ENCODE peak calls at places on chromosomes 16 and 17, in eight cellular contexts. W, R, C, A, J, Q, X and D are unnamed samples.

GRCh38 chr17:422196-422930 is 69.8 kb upstream of the RPH3AL start:
- DNase-seq in W (no peak), R (no peak), C (no peak), A (no peak), J (no peak), Q (no peak), X (no peak), D (no peak)

GRCh38 chr16:27526169-27526568 is 23.5 kb downstream of the GTF3C1 start:
- DNase-seq in W (no peak), R (no peak), C (no peak), A (no peak), J (peak), Q (no peak), X (no peak), D (no peak)

GRCh38 chr16:80899804-80900592 is 95.6 kb upstream of the CDYL2 start:
- DNase-seq in W (peak), R (peak), C (peak), A (peak), J (peak), Q (peak), X (peak), D (peak)

GRCh38 chr16:10947211-10947787 is 2.9 kb downstream of the CLEC16A start:
- DNase-seq in W (no peak), R (no peak), C (no peak), A (no peak), J (no peak), Q (no peak), X (no peak), D (no peak)

GRCh38 chr17:19561697-19562318 is 28.2 kb downstream of the SLC47A1 start:
- DNase-seq in W (no peak), R (no peak), C (no peak), A (no peak), J (no peak), Q (no peak), X (no peak), D (no peak)

GRCh38 chr17:45784583-45785372 is 658 bp downstream of the CRHR1 start:
- DNase-seq in W (peak), R (no peak), C (peak), A (no peak), J (peak), Q (peak), X (peak), D (no peak)

GRCh38 chr16:85819245-85819644 is 19.8 kb downstream of the COX4I1 start:
- DNase-seq in W (peak), R (peak), C (peak), A (peak), J (peak), Q (peak), X (peak), D (peak)

GRCh38 chr16:1554826-1555445 is 21.5 kb downstream of the TMEM204 start:
- DNase-seq in W (no peak), R (no peak), C (no peak), A (no peak), J (no peak), Q (no peak), X (no peak), D (no peak)

GRCh38 chr16:67431077-67431804 is at the start of gene HSD11B2:
- DNase-seq in W (peak), R (peak), C (peak), A (peak), J (peak), Q (peak), X (no peak), D (no peak)

GRCh38 chr16:68737046-68737729 is at the start of gene CDH1:
- DNase-seq in W (no peak), R (peak), C (no peak), A (no peak), J (no peak), Q (peak), X (peak), D (peak)

GRCh38 chr17:43118679-43119615 is 6.2 kb downstream of the BRCA1 start:
- DNase-seq in W (no peak), R (no peak), C (peak), A (peak), J (peak), Q (no peak), X (no peak), D (no peak)

GRCh38 chr17:27504188-27504995 is 48.1 kb downstream of the KSR1 start:
- DNase-seq in W (no peak), R (no peak), C (no peak), A (no peak), J (peak), Q (no peak), X (no peak), D (no peak)

GRCh38 chr16:17463335-17463734 is 7.4 kb downstream of the XYLT1 start:
- DNase-seq in W (no peak), R (no peak), C (no peak), A (no peak), J (no peak), Q (no peak), X (no peak), D (no peak)

GRCh38 chr17:1239210-1239609 is 31.0 kb upstream of the BHLHA9 start:
- DNase-seq in W (no peak), R (no peak), C (peak), A (peak), J (peak), Q (no peak), X (no peak), D (no peak)

GRCh38 chr17:63437287-63438091 is 8.6 kb downstream of the CYB561 start:
- DNase-seq in W (no peak), R (no peak), C (peak), A (no peak), J (peak), Q (no peak), X (no peak), D (no peak)

GRCh38 chr17:63435681-63436522 is 10.2 kb downstream of the CYB561 start:
- DNase-seq in W (no peak), R (no peak), C (no peak), A (no peak), J (no peak), Q (peak), X (peak), D (peak)

GRCh38 chr17:63434951-63435571 is 11.0 kb downstream of the CYB561 start:
- DNase-seq in W (peak), R (peak), C (no peak), A (peak), J (peak), Q (peak), X (peak), D (no peak)

GRCh38 chr17:63438092-63439051 is 7.7 kb downstream of the CYB561 start:
- DNase-seq in W (no peak), R (no peak), C (no peak), A (no peak), J (no peak), Q (no peak), X (no peak), D (no peak)

DNA sequence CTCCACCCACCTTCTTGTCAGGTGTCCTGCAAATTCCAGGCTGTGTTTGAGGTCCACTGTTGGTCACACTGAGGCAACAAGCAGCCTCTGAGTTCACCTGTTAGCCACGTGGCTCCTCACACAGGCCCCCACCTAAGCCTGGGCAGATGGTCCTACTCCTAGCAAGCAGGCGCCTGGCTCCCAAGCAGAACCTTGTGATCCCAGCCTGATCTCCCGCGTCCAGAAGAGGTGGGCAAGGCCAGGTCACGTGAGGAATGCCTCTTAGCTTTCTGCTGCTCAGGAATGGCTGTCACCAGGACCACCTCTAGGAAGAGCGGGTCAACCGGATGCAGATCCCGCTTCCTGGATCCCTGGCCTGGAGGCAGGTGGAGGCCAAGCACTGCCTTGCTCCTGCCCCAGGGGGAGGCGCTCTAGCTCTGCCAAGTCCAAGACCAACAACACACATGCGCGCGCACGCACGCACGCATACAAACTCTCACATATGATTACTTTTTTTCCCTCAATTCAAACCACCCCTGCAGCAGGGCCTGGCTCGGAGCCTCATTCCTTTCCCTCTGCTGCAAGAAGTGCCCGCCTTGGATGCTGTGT is 9.5 kb downstream of the CYB561 start:
- DNase-seq in W (no peak), R (no peak), C (no peak), A (no peak), J (peak), Q (no peak), X (no peak), D (no peak)
- TF ChIP-seq CTCF in W (no peak), R (no peak), C (no peak), A (no peak), J (peak), Q (peak), X (no peak), D (peak)

DNA sequence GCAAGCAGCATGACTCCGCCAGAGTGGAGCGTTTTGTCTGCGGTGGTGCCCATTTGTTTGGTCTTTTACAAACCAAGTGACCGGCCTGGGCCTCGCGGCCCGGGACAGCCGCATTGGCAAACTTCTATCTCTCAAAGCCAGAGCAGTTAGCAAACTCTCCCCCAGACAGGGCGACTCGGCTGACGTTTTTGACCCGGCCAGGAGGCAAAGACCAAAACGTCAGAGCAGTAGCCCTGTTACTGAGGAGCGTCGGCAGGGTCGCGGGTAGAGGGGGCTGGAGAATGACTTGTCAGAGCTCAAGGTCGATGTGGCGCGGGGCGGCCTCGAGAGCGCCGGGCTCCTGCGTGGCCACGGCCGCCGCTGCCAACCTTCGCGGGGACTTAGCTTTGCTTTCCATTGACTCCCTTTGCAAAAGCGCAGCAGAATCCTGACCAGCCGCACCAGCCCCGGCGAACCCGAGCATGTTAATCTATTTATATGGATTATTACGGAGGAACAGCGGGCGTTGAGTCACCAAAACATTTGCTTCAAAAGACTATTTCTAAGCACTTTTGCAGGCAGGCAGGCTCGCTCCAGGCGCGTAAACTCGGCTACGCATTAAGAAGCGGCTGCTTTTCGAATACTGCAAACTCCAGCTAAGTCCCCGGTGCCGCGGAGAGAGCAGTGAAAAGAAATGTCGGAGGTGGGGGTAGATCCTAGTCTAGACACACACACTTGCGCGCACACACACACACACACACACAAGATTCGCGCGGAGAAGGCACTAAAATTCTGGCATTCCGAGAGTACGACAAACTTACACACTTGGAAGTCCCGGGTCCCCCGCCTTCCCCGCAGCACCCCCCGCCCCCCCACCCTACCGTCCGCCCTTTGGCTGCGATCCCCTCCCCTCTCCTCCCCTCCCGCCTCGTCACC is 600 bp upstream of the SOX9 start:
- DNase-seq in W (no peak), R (peak), C (peak), A (peak), J (peak), Q (peak), X (peak), D (no peak)
- H3K4me3 ChIP-seq in W (peak), R (no peak), C (peak), A (peak), J (peak), Q (peak), X (no peak), D (peak)

DNA sequence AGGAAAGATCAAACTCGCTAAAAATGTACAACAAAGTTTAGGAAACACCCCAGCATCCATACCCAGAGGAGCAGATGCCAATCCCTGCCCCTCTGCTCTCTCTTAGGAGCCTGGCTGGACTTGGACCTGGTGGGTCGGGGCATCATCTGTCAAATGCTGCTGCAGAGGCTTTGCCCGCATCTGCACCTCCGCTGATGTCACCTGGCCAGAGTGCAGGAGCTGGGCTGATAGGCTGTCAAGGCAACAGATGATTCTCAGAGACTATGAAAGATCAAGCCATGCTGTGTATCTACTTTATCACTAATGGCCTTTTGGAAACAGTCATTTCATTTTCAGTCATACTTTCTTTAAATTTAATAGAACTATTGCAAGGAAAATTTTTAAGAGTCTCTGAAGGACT is 15.9 kb upstream of the LCMT1 start:
- DNase-seq in W (no peak), R (no peak), C (no peak), A (no peak), J (no peak), Q (no peak), X (no peak), D (no peak)
- TF ChIP-seq CTCF in W (no peak), R (no peak), C (no peak), A (no peak), J (no peak), Q (no peak), X (no peak), D (no peak)

GRCh38 chr17:65013613-65014391 is 42.7 kb downstream of the GNA13 start:
- DNase-seq in W (no peak), R (no peak), C (peak), A (peak), J (peak), Q (peak), X (no peak), D (no peak)
- H3K4me3 ChIP-seq in W (no peak), R (no peak), C (no peak), A (no peak), J (no peak), Q (no peak), X (no peak), D (no peak)